ENCODE peak calls at places on chromosomes 13 and 19, in four cellular contexts. One of them, this sample, is unnamed.

GRCh38 chr19:28847468-28847867 is 365.5 kb downstream of the UQCRFS1 start:
- DNase-seq in H9: no peak
- DNase-seq in neuronal stem cell: no peak
- DNase-seq in H1: no peak
- DNase-seq in this sample: peak

GRCh38 chr13:90800082-90800746 is 547.3 kb upstream of the MIR17HG start:
- DNase-seq in H9: no peak
- DNase-seq in neuronal stem cell: no peak
- DNase-seq in H1: no peak
- DNase-seq in this sample: no peak

GRCh38 chr13:95117092-95117491 is 184.2 kb downstream of the ABCC4 start:
- DNase-seq in H9: no peak
- DNase-seq in neuronal stem cell: no peak
- DNase-seq in H1: no peak
- DNase-seq in this sample: no peak

GRCh38 chr19:8577247-8577646 is at the start of gene MYO1F:
- DNase-seq in H9: no peak
- DNase-seq in neuronal stem cell: no peak
- DNase-seq in H1: no peak
- DNase-seq in this sample: no peak

GRCh38 chr19:2551864-2552185 is 75.9 kb downstream of the GADD45B start:
- DNase-seq in H9: no peak
- DNase-seq in neuronal stem cell: no peak
- DNase-seq in H1: no peak
- DNase-seq in this sample: no peak

GRCh38 chr19:51097796-51098195 is 10.4 kb downstream of the CTU1 start:
- DNase-seq in H9: no peak
- DNase-seq in neuronal stem cell: no peak
- DNase-seq in H1: no peak
- DNase-seq in this sample: no peak

GRCh38 chr13:36766295-36766694 is 52.7 kb upstream of the RFXAP start:
- DNase-seq in H9: no peak
- DNase-seq in neuronal stem cell: no peak
- DNase-seq in H1: no peak
- DNase-seq in this sample: peak

GRCh38 chr19:3443840-3444694 is 36.3 kb downstream of the SMIM24 start:
- DNase-seq in H9: peak
- DNase-seq in neuronal stem cell: peak
- DNase-seq in H1: peak
- DNase-seq in this sample: peak

GRCh38 chr19:7652061-7652641 is 15.2 kb downstream of the STXBP2 start:
- DNase-seq in H9: peak
- DNase-seq in neuronal stem cell: peak
- DNase-seq in H1: peak
- DNase-seq in this sample: peak

GRCh38 chr13:87622921-87623320 is 48.2 kb upstream of the SLITRK5 start:
- DNase-seq in H9: no peak
- DNase-seq in neuronal stem cell: no peak
- DNase-seq in H1: no peak
- DNase-seq in this sample: no peak

GRCh38 chr19:48780684-48781391 is 25.5 kb downstream of the FGF21 start:
- DNase-seq in H9: no peak
- DNase-seq in neuronal stem cell: no peak
- DNase-seq in H1: no peak
- DNase-seq in this sample: peak

GRCh38 chr13:113047587-113047986 is 58.0 kb upstream of the F7 start:
- DNase-seq in H9: no peak
- DNase-seq in neuronal stem cell: no peak
- DNase-seq in H1: no peak
- DNase-seq in this sample: no peak

GRCh38 chr19:16040642-16041041 is 35.7 kb upstream of the TPM4 start:
- DNase-seq in H9: no peak
- DNase-seq in neuronal stem cell: no peak
- DNase-seq in H1: no peak
- DNase-seq in this sample: peak

GRCh38 chr19:7366701-7367420 is 18.1 kb downstream of the ARHGEF18 start:
- DNase-seq in H9: no peak
- DNase-seq in neuronal stem cell: no peak
- DNase-seq in H1: no peak
- DNase-seq in this sample: peak

GRCh38 chr19:1509589-1510441 is 3.0 kb downstream of the ADAMTSL5 start:
- DNase-seq in H9: no peak
- DNase-seq in neuronal stem cell: no peak
- DNase-seq in H1: no peak
- DNase-seq in this sample: no peak

GRCh38 chr19:1505991-1506881 is 6.6 kb downstream of the ADAMTSL5 start:
- DNase-seq in H9: no peak
- DNase-seq in neuronal stem cell: no peak
- DNase-seq in H1: no peak
- DNase-seq in this sample: no peak

GRCh38 chr19:1507192-1507660 is 5.6 kb downstream of the ADAMTSL5 start:
- DNase-seq in H9: no peak
- DNase-seq in neuronal stem cell: no peak
- DNase-seq in H1: no peak
- DNase-seq in this sample: no peak

GRCh38 chr19:1508507-1508856 is 4.3 kb downstream of the ADAMTSL5 start:
- DNase-seq in H9: no peak
- DNase-seq in neuronal stem cell: no peak
- DNase-seq in H1: no peak
- DNase-seq in this sample: no peak

DNA sequence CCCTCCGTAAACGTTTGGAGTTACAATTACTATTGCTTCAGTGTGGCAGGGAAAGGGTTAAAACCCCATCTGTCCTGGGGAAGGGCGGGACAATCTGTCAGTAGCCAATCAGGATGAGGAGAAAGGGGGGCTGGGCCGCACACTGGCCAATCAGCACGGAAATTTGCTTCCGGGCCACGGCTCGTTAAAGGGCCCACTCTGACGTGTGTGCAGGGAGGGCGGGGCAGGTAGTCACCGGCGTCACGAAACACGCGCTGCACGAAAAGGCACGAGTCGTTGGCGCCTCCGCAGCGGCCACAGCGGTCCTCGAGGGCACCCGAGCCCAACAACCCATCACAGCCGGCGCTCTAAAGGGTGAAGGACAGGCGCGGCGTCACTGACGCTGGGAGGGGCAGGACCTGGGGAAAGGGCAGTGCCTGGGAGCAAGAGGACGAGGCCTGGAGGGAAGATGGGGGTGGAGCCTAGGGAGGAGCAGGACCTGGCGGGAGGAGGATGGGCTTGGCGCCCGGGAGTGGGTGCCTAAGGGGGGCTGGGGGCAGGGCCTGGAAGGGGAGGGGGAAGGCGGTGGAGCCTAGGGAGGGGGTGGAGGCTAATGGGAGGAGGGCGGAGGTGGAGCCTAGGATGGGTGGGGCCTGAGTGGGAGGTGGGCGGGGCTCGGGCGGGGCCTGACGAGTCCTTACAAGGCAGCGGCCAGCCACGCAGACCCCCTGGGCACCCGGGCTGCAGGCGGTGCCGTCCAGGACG is 4.9 kb downstream of the ADAMTSL5 start:
- DNase-seq in H9: peak
- DNase-seq in neuronal stem cell: peak
- DNase-seq in H1: peak
- DNase-seq in this sample: peak
- H3K14ac ChIP-seq in H9: no peak
- H3K14ac ChIP-seq in neuronal stem cell: peak
- H3K14ac ChIP-seq in H1: no peak
- H3K14ac ChIP-seq in this sample: peak

DNA sequence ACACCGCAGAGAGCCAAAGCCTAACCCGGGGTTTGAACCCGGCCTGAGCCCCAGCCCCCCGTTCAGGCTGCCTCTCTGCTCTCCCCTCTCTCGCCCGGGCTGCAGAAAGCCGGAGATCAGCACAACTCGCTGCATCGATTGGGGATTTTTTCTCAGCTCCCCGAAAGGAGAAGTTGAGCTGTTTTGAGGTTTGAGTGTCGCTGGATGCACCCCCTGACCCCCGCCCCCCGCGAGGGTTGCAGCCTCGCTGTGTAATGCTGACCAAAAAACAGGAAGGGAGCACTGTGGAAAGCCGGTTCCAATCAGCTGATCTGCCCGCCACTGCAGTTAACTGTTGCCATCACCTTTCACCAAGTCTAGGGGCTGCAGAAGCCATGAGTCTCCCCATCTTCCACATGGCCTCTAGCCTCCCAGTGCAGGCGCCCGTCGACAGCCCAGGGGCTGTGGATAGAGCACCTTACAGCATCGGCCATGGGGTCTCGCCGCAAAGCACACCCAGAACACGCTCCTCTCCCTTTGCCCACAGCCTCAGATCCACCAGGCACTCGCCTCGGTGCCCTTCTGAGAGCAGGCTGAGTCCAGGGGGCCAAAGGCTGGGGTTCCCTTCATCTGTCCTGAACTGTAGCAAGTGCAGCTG is 34.5 kb downstream of the MYO9B start:
- DNase-seq in H9: no peak
- DNase-seq in neuronal stem cell: no peak
- DNase-seq in H1: no peak
- DNase-seq in this sample: no peak
- H3K14ac ChIP-seq in H9: no peak
- H3K14ac ChIP-seq in neuronal stem cell: no peak
- H3K14ac ChIP-seq in H1: no peak
- H3K14ac ChIP-seq in this sample: no peak

DNA sequence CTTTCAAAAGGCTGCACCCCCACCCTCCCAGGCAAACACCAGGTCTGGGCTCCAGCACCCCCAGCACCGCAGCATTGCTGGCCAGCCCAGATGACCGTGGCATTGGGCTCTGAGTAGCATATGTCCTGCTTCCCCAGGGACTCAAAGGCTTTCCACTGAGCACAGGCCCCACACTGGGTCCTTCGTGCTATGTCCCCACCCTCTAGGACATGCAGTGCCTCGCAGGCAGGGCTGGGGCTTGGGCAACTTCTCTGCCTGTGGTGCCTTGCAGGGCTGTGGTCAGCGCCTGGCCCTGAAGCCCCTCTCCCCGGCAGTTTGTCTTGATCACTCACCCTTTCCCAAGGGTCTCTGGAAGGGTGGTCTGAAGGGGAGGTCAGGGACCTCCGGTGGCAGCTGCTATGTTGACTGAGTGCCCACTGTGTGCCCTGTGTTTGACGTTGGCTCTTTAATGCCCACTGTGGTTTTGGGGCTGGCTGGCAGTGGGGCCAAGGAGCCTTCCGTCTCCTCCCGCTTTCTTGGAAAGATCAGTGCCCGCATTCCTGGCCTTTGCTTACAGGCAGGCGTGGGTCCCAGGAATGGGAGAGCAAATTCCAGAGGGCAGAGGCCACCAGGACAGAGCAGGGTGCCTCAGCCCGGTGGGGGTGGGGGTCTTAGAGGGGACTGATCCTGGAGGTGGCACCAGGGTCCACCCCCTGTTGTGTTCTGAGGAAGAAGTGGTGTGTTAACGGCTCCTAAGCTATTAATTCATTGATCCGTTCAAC is 20.3 kb upstream of the CRTC1 start:
- DNase-seq in H9: no peak
- DNase-seq in neuronal stem cell: no peak
- DNase-seq in H1: no peak
- DNase-seq in this sample: no peak
- H3K14ac ChIP-seq in H9: no peak
- H3K14ac ChIP-seq in neuronal stem cell: no peak
- H3K14ac ChIP-seq in H1: no peak
- H3K14ac ChIP-seq in this sample: peak

GRCh38 chr19:46198756-46199155 is 30.8 kb upstream of the IGFL1 start:
- DNase-seq in H9: no peak
- DNase-seq in neuronal stem cell: no peak
- DNase-seq in H1: no peak
- DNase-seq in this sample: no peak

GRCh38 chr19:46202872-46203860 is 26.4 kb upstream of the IGFL1 start:
- DNase-seq in H9: no peak
- DNase-seq in neuronal stem cell: no peak
- DNase-seq in H1: no peak
- DNase-seq in this sample: no peak

GRCh38 chr19:46204008-46204407 is 25.5 kb upstream of the IGFL1 start:
- DNase-seq in H9: no peak
- DNase-seq in neuronal stem cell: no peak
- DNase-seq in H1: no peak
- DNase-seq in this sample: no peak

GRCh38 chr19:46202426-46202825 is 27.1 kb upstream of the IGFL1 start:
- DNase-seq in H9: no peak
- DNase-seq in neuronal stem cell: no peak
- DNase-seq in H1: no peak
- DNase-seq in this sample: no peak

DNA sequence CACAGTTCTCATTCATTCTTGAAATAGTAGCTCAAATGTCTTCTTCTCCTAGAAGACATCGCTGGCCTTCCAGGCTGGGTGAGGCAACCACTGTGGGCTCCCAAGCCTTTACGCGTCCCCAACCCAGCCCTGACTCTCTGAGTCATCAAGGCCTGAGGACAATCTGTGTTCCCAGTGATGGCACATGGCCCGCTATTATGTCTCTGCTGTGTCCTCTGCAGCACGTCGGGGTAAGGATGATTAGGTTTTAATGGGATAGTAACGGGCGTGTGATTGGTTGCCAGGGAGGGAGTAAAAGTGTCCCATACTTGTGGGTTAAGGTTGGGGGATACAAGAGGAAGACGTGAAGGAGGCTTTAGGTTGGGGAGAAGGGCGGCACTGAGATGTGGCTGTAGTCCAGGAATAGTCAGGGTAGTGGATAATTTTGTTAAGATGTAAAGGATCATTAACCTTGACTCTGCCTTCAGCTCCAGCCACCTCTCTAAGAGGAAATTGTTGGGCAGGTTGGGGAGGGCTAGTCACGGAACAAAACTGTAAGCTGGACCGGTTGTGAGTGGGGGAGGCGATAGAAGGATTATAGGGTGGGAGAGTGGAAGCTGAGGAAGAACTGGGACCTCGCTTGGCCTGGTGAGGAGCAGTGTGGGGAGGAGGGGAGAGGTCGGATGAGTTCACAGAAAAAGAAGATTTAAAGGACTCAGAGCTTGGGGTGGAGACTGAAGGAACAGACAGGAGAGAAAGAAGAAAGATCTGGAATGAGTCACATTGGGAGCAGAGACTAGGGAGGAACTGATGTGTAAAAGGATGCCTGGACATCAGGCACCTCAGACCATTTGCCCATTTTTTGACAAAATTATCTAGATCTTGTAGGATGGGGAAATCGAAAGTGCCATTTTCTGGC is 27.9 kb upstream of the IGFL1 start:
- DNase-seq in H9: no peak
- DNase-seq in neuronal stem cell: no peak
- DNase-seq in H1: no peak
- DNase-seq in this sample: no peak
- H3K14ac ChIP-seq in H9: no peak
- H3K14ac ChIP-seq in neuronal stem cell: no peak
- H3K14ac ChIP-seq in H1: no peak
- H3K14ac ChIP-seq in this sample: no peak

This sample was measured in IMR-90.